ENCODE peak calls at places on chromosomes 5 and 9, in eight cellular contexts. One of them, this sample, is unnamed. For H3K4me1, the result is how much of the 10 kb centered on the place peaks cover.

GRCh38 chr9:20618361-20618799 is 3.9 kb downstream of the MLLT3 start:
- DNase-seq in GM12878: no peak
- DNase-seq in MM.1S: no peak
- DNase-seq in CD8-positive, alpha-beta memory T cell: no peak
- DNase-seq in heart left ventricle: peak
- DNase-seq in naive thymus-derived CD4-positive, alpha-beta T cell: no peak
- DNase-seq in right cardiac atrium: no peak
- DNase-seq in tibial artery: no peak
- DNase-seq in this sample: no peak

GRCh38 chr5:72268753-72269410 is 51.2 kb downstream of the MRPS27 start:
- DNase-seq in GM12878: no peak
- DNase-seq in MM.1S: peak
- DNase-seq in CD8-positive, alpha-beta memory T cell: peak
- DNase-seq in heart left ventricle: peak
- DNase-seq in naive thymus-derived CD4-positive, alpha-beta T cell: no peak
- DNase-seq in right cardiac atrium: no peak
- DNase-seq in tibial artery: peak
- DNase-seq in this sample: no peak

GRCh38 chr5:64497390-64497789 is 8.4 kb upstream of the RGS7BP start:
- DNase-seq in GM12878: no peak
- DNase-seq in MM.1S: no peak
- DNase-seq in CD8-positive, alpha-beta memory T cell: no peak
- DNase-seq in heart left ventricle: no peak
- DNase-seq in naive thymus-derived CD4-positive, alpha-beta T cell: no peak
- DNase-seq in right cardiac atrium: no peak
- DNase-seq in tibial artery: no peak
- DNase-seq in this sample: no peak

GRCh38 chr9:35478871-35479270 is 11.0 kb upstream of the RUSC2 start:
- DNase-seq in GM12878: no peak
- DNase-seq in MM.1S: no peak
- DNase-seq in CD8-positive, alpha-beta memory T cell: no peak
- DNase-seq in heart left ventricle: no peak
- DNase-seq in naive thymus-derived CD4-positive, alpha-beta T cell: no peak
- DNase-seq in right cardiac atrium: no peak
- DNase-seq in tibial artery: no peak
- DNase-seq in this sample: no peak

GRCh38 chr9:129806126-129806525 is 3.1 kb downstream of the TOR1B start:
- DNase-seq in GM12878: no peak
- DNase-seq in MM.1S: no peak
- DNase-seq in CD8-positive, alpha-beta memory T cell: no peak
- DNase-seq in heart left ventricle: no peak
- DNase-seq in naive thymus-derived CD4-positive, alpha-beta T cell: no peak
- DNase-seq in right cardiac atrium: no peak
- DNase-seq in tibial artery: no peak
- DNase-seq in this sample: no peak

GRCh38 chr9:121748727-121749546 is 97.5 kb downstream of the DAB2IP start:
- DNase-seq in GM12878: no peak
- DNase-seq in MM.1S: no peak
- DNase-seq in CD8-positive, alpha-beta memory T cell: no peak
- DNase-seq in heart left ventricle: peak
- DNase-seq in naive thymus-derived CD4-positive, alpha-beta T cell: no peak
- DNase-seq in right cardiac atrium: peak
- DNase-seq in tibial artery: peak
- DNase-seq in this sample: no peak

GRCh38 chr9:87554177-87554940 is 56.7 kb downstream of the DAPK1 start:
- DNase-seq in GM12878: no peak
- DNase-seq in MM.1S: no peak
- DNase-seq in CD8-positive, alpha-beta memory T cell: no peak
- DNase-seq in heart left ventricle: no peak
- DNase-seq in naive thymus-derived CD4-positive, alpha-beta T cell: no peak
- DNase-seq in right cardiac atrium: no peak
- DNase-seq in tibial artery: no peak
- DNase-seq in this sample: no peak

GRCh38 chr5:151683444-151683843 is 3.3 kb downstream of the SPARC start:
- DNase-seq in GM12878: no peak
- DNase-seq in MM.1S: no peak
- DNase-seq in CD8-positive, alpha-beta memory T cell: no peak
- DNase-seq in heart left ventricle: no peak
- DNase-seq in naive thymus-derived CD4-positive, alpha-beta T cell: no peak
- DNase-seq in right cardiac atrium: no peak
- DNase-seq in tibial artery: peak
- DNase-seq in this sample: no peak

GRCh38 chr9:33506626-33507370 is 17.3 kb upstream of the ANKRD18B start:
- DNase-seq in GM12878: no peak
- DNase-seq in MM.1S: no peak
- DNase-seq in CD8-positive, alpha-beta memory T cell: no peak
- DNase-seq in heart left ventricle: no peak
- DNase-seq in naive thymus-derived CD4-positive, alpha-beta T cell: no peak
- DNase-seq in right cardiac atrium: peak
- DNase-seq in tibial artery: no peak
- DNase-seq in this sample: no peak

GRCh38 chr5:11683666-11684065 is 220.6 kb downstream of the CTNND2 start:
- DNase-seq in GM12878: no peak
- DNase-seq in MM.1S: no peak
- DNase-seq in CD8-positive, alpha-beta memory T cell: no peak
- DNase-seq in heart left ventricle: peak
- DNase-seq in naive thymus-derived CD4-positive, alpha-beta T cell: no peak
- DNase-seq in right cardiac atrium: peak
- DNase-seq in tibial artery: peak
- DNase-seq in this sample: no peak

GRCh38 chr9:17742065-17742464 is 163.2 kb downstream of the SH3GL2 start:
- DNase-seq in GM12878: no peak
- DNase-seq in MM.1S: no peak
- DNase-seq in CD8-positive, alpha-beta memory T cell: no peak
- DNase-seq in heart left ventricle: no peak
- DNase-seq in naive thymus-derived CD4-positive, alpha-beta T cell: no peak
- DNase-seq in right cardiac atrium: no peak
- DNase-seq in tibial artery: no peak
- DNase-seq in this sample: no peak

GRCh38 chr9:35816708-35817107 is 1.9 kb upstream of the HINT2 start:
- DNase-seq in GM12878: no peak
- DNase-seq in MM.1S: no peak
- DNase-seq in CD8-positive, alpha-beta memory T cell: no peak
- DNase-seq in heart left ventricle: no peak
- DNase-seq in naive thymus-derived CD4-positive, alpha-beta T cell: no peak
- DNase-seq in right cardiac atrium: no peak
- DNase-seq in tibial artery: no peak
- DNase-seq in this sample: no peak

GRCh38 chr5:171295299-171295698 is 13.7 kb upstream of the TLX3 start:
- DNase-seq in GM12878: no peak
- DNase-seq in MM.1S: peak
- DNase-seq in CD8-positive, alpha-beta memory T cell: no peak
- DNase-seq in heart left ventricle: no peak
- DNase-seq in naive thymus-derived CD4-positive, alpha-beta T cell: no peak
- DNase-seq in right cardiac atrium: no peak
- DNase-seq in tibial artery: no peak
- DNase-seq in this sample: no peak

GRCh38 chr5:143376195-143376772 is 27.2 kb downstream of the NR3C1 start:
- DNase-seq in GM12878: no peak
- DNase-seq in MM.1S: no peak
- DNase-seq in CD8-positive, alpha-beta memory T cell: no peak
- DNase-seq in heart left ventricle: no peak
- DNase-seq in naive thymus-derived CD4-positive, alpha-beta T cell: no peak
- DNase-seq in right cardiac atrium: no peak
- DNase-seq in tibial artery: no peak
- DNase-seq in this sample: no peak

GRCh38 chr9:18672706-18673105 is 198.8 kb downstream of the ADAMTSL1 start:
- DNase-seq in GM12878: no peak
- DNase-seq in MM.1S: no peak
- DNase-seq in CD8-positive, alpha-beta memory T cell: no peak
- DNase-seq in heart left ventricle: no peak
- DNase-seq in naive thymus-derived CD4-positive, alpha-beta T cell: no peak
- DNase-seq in right cardiac atrium: no peak
- DNase-seq in tibial artery: no peak
- DNase-seq in this sample: no peak

GRCh38 chr9:109986423-109987055 is 206.5 kb downstream of the PALM2AKAP2 start:
- DNase-seq in GM12878: no peak
- DNase-seq in MM.1S: no peak
- DNase-seq in CD8-positive, alpha-beta memory T cell: no peak
- DNase-seq in heart left ventricle: no peak
- DNase-seq in naive thymus-derived CD4-positive, alpha-beta T cell: no peak
- DNase-seq in right cardiac atrium: no peak
- DNase-seq in tibial artery: no peak
- DNase-seq in this sample: no peak

DNA sequence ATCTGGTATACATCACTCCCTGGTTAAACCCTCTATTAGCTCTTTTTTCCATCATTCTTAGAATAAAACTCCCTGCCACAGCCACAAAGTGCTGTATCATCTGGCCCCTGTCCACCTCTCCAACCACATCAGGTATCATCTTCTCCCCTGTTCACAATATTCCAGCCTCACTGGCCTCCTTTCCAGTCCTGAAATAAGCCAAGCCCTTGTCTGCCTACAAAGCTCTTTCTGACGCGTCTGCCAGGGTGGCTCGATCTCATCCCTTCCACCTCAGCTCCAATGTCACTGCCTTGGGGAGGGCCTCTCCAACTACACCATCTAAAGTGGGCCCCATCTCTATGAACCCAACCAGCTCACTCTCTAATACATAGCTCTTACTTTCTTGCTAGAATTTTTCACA is 21.5 kb downstream of the CDK5RAP2 start:
- DNase-seq in GM12878: no peak
- DNase-seq in MM.1S: no peak
- DNase-seq in CD8-positive, alpha-beta memory T cell: no peak
- DNase-seq in heart left ventricle: no peak
- DNase-seq in naive thymus-derived CD4-positive, alpha-beta T cell: no peak
- DNase-seq in right cardiac atrium: no peak
- DNase-seq in tibial artery: no peak
- DNase-seq in this sample: no peak
- H3K27ac ChIP-seq in GM12878: no peak
- H3K27ac ChIP-seq in MM.1S: no peak
- H3K27ac ChIP-seq in CD8-positive, alpha-beta memory T cell: no peak
- H3K27ac ChIP-seq in heart left ventricle: no peak
- H3K27ac ChIP-seq in naive thymus-derived CD4-positive, alpha-beta T cell: no peak
- H3K27ac ChIP-seq in right cardiac atrium: no peak
- H3K27ac ChIP-seq in tibial artery: no peak
- H3K27ac ChIP-seq in this sample: no peak

GRCh38 chr9:131402073-131402472 is 8.2 kb downstream of the PRRC2B start:
- DNase-seq in GM12878: no peak
- DNase-seq in MM.1S: no peak
- DNase-seq in CD8-positive, alpha-beta memory T cell: no peak
- DNase-seq in heart left ventricle: no peak
- DNase-seq in naive thymus-derived CD4-positive, alpha-beta T cell: no peak
- DNase-seq in right cardiac atrium: no peak
- DNase-seq in tibial artery: no peak
- DNase-seq in this sample: no peak
- H3K4me3 ChIP-seq in GM12878: no peak
- H3K4me3 ChIP-seq in MM.1S: no peak
- H3K4me3 ChIP-seq in CD8-positive, alpha-beta memory T cell: no peak
- H3K4me3 ChIP-seq in heart left ventricle: no peak
- H3K4me3 ChIP-seq in naive thymus-derived CD4-positive, alpha-beta T cell: no peak
- H3K4me3 ChIP-seq in right cardiac atrium: no peak
- H3K4me3 ChIP-seq in tibial artery: peak
- H3K4me3 ChIP-seq in this sample: no peak

GRCh38 chr5:80231243-80231642 is 24.6 kb downstream of the SERINC5 start:
- DNase-seq in GM12878: no peak
- DNase-seq in MM.1S: no peak
- DNase-seq in CD8-positive, alpha-beta memory T cell: no peak
- DNase-seq in heart left ventricle: no peak
- DNase-seq in naive thymus-derived CD4-positive, alpha-beta T cell: no peak
- DNase-seq in right cardiac atrium: no peak
- DNase-seq in tibial artery: no peak
- DNase-seq in this sample: no peak
- H3K4me1 ChIP-seq in GM12878: under half
- H3K4me1 ChIP-seq in MM.1S: under half
- H3K4me1 ChIP-seq in CD8-positive, alpha-beta memory T cell: half or more
- H3K4me1 ChIP-seq in heart left ventricle: under half
- H3K4me1 ChIP-seq in naive thymus-derived CD4-positive, alpha-beta T cell: half or more
- H3K4me1 ChIP-seq in right cardiac atrium: under half
- H3K4me1 ChIP-seq in tibial artery: under half
- H3K4me1 ChIP-seq in this sample: under half

DNA sequence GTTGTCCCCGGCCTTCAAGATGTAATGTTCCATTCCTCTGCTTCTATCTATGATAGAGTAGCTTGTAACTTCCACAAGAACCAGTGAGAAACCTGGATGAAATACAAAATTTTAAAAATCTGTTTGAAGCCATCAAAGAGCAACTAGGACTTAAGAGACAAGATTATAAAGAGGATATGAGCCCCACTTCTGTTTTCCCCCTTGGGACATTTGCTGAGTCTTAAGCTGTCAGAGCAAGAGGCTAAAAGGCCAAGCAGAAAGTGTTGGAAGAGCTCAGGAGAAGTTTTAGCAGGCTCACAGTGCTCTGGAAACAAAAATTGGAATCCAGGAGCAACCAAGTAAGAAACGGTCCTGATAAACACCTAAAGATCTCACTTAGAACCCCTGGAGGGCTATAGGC is 76.1 kb downstream of the ADRB2 start:
- DNase-seq in GM12878: no peak
- DNase-seq in MM.1S: no peak
- DNase-seq in CD8-positive, alpha-beta memory T cell: no peak
- DNase-seq in heart left ventricle: no peak
- DNase-seq in naive thymus-derived CD4-positive, alpha-beta T cell: no peak
- DNase-seq in right cardiac atrium: no peak
- DNase-seq in tibial artery: no peak
- DNase-seq in this sample: no peak
- H3K27ac ChIP-seq in GM12878: no peak
- H3K27ac ChIP-seq in MM.1S: no peak
- H3K27ac ChIP-seq in CD8-positive, alpha-beta memory T cell: no peak
- H3K27ac ChIP-seq in heart left ventricle: no peak
- H3K27ac ChIP-seq in naive thymus-derived CD4-positive, alpha-beta T cell: no peak
- H3K27ac ChIP-seq in right cardiac atrium: no peak
- H3K27ac ChIP-seq in tibial artery: peak
- H3K27ac ChIP-seq in this sample: no peak

This sample was measured in right atrium auricular region.